ENCODE peak calls at places on chromosomes 11 and 22, in four cellular contexts. X is heart left ventricle, E is transverse colon, D is A549. G is an unnamed sample.

GRCh38 chr11:31397239-31397834 is 27.7 kb downstream of the DNAJC24 start:
- DNase-seq in X (no peak), E (no peak), D (peak), G (no peak)

GRCh38 chr22:26313291-26313690 is 115.8 kb upstream of the ASPHD2 start:
- DNase-seq in X (no peak), E (no peak), D (no peak), G (no peak)

GRCh38 chr22:26576026-26576680 is 13.8 kb downstream of the TPST2 start:
- DNase-seq in X (no peak), E (no peak), D (no peak), G (no peak)

GRCh38 chr11:98069861-98070260 is 950.9 kb upstream of the CNTN5 start:
- DNase-seq in X (no peak), E (no peak), D (no peak), G (no peak)

GRCh38 chr11:433111-433510 is 8.7 kb downstream of the ANO9 start:
- DNase-seq in X (no peak), E (peak), D (no peak), G (no peak)

GRCh38 chr11:77346906-77347603 is 45.6 kb upstream of the GDPD4 start:
- DNase-seq in X (no peak), E (no peak), D (no peak), G (no peak)

GRCh38 chr11:11208994-11209393 is 144.1 kb downstream of the CSNK2A3 start:
- DNase-seq in X (no peak), E (no peak), D (no peak), G (no peak)

GRCh38 chr11:81915045-81915444 is 818.6 kb downstream of the FAM181B start:
- DNase-seq in X (no peak), E (no peak), D (no peak), G (no peak)

GRCh38 chr11:101126551-101127347 is 2.9 kb downstream of the PGR start:
- DNase-seq in X (peak), E (no peak), D (no peak), G (peak)

GRCh38 chr22:43419371-43420080 is 7.7 kb downstream of the MPPED1 start:
- DNase-seq in X (peak), E (no peak), D (no peak), G (no peak)

GRCh38 chr11:128464878-128465277 is 122.5 kb downstream of the ETS1 start:
- DNase-seq in X (no peak), E (no peak), D (no peak), G (no peak)
- H3K27ac ChIP-seq in X (peak), E (peak), D (no peak), G (peak)

GRCh38 chr22:38208549-38209097 is 6.8 kb downstream of the MAFF start:
- DNase-seq in X (no peak), E (no peak), D (no peak), G (no peak)

GRCh38 chr22:38211556-38211955 is 9.8 kb downstream of the MAFF start:
- DNase-seq in X (no peak), E (no peak), D (no peak), G (no peak)

GRCh38 chr22:38204784-38205183 is 3.0 kb downstream of the MAFF start:
- DNase-seq in X (no peak), E (no peak), D (no peak), G (no peak)

GRCh38 chr22:38205261-38206128 is 3.7 kb downstream of the MAFF start:
- DNase-seq in X (peak), E (peak), D (no peak), G (peak)

GRCh38 chr22:38207898-38208432 is 6.2 kb downstream of the MAFF start:
- DNase-seq in X (no peak), E (no peak), D (no peak), G (no peak)
- TF ChIP-seq POLR2A in X (no peak), E (no peak), D (no peak), G (no peak)

GRCh38 chr11:62610814-62611704 is 1.5 kb downstream of the EML3 start:
- DNase-seq in X (peak), E (no peak), D (no peak), G (no peak)

GRCh38 chr11:62613275-62613864 is 313 bp downstream of the ROM1 start:
- DNase-seq in X (peak), E (no peak), D (no peak), G (no peak)

GRCh38 chr11:62612366-62613274 is at the start of the genes EML3 and ROM1:
- DNase-seq in X (peak), E (peak), D (peak), G (peak)

GRCh38 chr11:62610403-62610802 is 2.2 kb downstream of the EML3 start:
- DNase-seq in X (no peak), E (no peak), D (no peak), G (no peak)

GRCh38 chr11:62611705-62612365 is 740 bp downstream of the EML3 start:
- DNase-seq in X (peak), E (peak), D (peak), G (no peak)
- H3K27ac ChIP-seq in X (peak), E (peak), D (peak), G (peak)

GRCh38 chr11:3041699-3042098 is 15.5 kb downstream of the CARS1 start:
- DNase-seq in X (no peak), E (no peak), D (no peak), G (no peak)
- TF ChIP-seq POLR2A in X (no peak), E (no peak), D (no peak), G (no peak)

GRCh38 chr11:96466607-96467006 is 76.8 kb downstream of the JRKL start:
- DNase-seq in X (no peak), E (no peak), D (no peak), G (no peak)

GRCh38 chr11:96465537-96465936 is 75.7 kb downstream of the JRKL start:
- DNase-seq in X (no peak), E (no peak), D (no peak), G (no peak)

GRCh38 chr11:96470521-96470920 is 80.7 kb downstream of the JRKL start:
- DNase-seq in X (no peak), E (no peak), D (no peak), G (no peak)

GRCh38 chr11:96459751-96460150 is 69.9 kb downstream of the JRKL start:
- DNase-seq in X (no peak), E (no peak), D (no peak), G (no peak)

GRCh38 chr11:96464695-96465307 is 75.0 kb downstream of the JRKL start:
- DNase-seq in X (no peak), E (no peak), D (peak), G (no peak)
- H3K27ac ChIP-seq in X (no peak), E (no peak), D (no peak), G (no peak)

GRCh38 chr11:60887531-60887930 is 18.9 kb downstream of the PRPF19 start:
- DNase-seq in X (no peak), E (peak), D (peak), G (no peak)

GRCh38 chr11:60889869-60890311 is 16.5 kb downstream of the PRPF19 start:
- DNase-seq in X (no peak), E (no peak), D (no peak), G (no peak)

GRCh38 chr11:60895687-60896086 is 10.7 kb downstream of the PRPF19 start:
- DNase-seq in X (no peak), E (peak), D (no peak), G (no peak)

GRCh38 chr11:60891103-60891741 is 15.2 kb downstream of the PRPF19 start:
- DNase-seq in X (peak), E (no peak), D (no peak), G (no peak)

DNA sequence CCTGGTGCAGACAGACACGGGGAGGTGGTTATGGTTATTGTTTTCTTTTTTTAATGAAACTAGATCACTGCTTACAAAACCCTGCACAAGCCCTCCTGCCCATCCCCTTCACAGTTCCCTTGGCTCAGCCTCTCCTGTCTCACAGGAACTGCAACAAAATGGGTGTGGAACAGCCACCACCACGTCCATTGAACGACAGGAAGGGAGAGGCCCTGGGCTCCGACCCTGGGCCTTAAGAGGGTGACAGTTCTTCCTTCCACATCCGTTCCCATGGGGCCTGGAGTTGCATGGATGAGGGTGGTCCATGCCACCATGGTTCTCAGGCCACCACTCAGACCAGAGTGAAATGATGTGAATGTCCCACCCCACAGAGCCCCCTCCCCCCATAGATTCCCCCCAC is 15.7 kb downstream of the PRPF19 start:
- DNase-seq in X (no peak), E (no peak), D (no peak), G (no peak)
- TF ChIP-seq POLR2A in X (no peak), E (no peak), D (no peak), G (no peak)

DNA sequence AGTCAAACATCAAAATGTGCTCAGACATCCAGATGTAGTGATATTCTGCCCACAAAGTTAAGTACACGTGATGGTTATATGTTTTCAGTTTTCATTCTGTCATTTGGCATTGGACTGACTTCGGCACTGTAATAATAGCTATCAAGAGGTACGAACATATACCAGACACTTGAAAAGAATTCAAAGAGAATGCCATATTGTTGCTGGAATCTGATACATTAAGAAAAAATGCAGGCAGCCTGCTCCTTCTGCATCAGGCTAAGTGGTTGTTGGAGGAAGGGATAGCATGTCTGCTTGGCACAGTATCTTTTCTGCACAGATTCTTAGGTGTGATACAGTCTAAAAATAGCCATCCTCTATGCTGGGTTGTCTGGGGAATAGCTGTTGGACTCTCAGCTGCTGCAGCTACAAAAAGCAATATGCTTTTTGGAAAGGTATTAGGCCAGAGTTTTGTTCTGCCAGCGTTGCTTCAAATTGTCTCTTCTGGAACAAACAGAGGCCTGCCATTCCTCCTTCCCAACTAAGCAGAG is 892.5 kb downstream of the TBC1D22A start:
- DNase-seq in X (no peak), E (no peak), D (no peak), G (no peak)
- H3K27ac ChIP-seq in X (no peak), E (no peak), D (no peak), G (no peak)

G was measured in tibial nerve.